ENCODE peak calls at places on chromosomes 3 and 15, in eight cellular contexts. One of them, this sample, is unnamed.

GRCh38 chr3:125137432-125138033 is 75.0 kb downstream of the SLC12A8 start:
- DNase-seq in A549: peak
- DNase-seq in kidney epithelial cell: peak
- DNase-seq in AG10803: peak
- DNase-seq in pancreas: no peak
- DNase-seq in fibroblast of the aortic adventitia: peak
- DNase-seq in naive thymus-derived CD4-positive, alpha-beta T cell: no peak
- DNase-seq in mucosa of descending colon: no peak
- DNase-seq in this sample: no peak

GRCh38 chr3:171809513-171810277 is 588 bp downstream of the PLD1 start:
- DNase-seq in A549: peak
- DNase-seq in kidney epithelial cell: no peak
- DNase-seq in AG10803: peak
- DNase-seq in pancreas: peak
- DNase-seq in fibroblast of the aortic adventitia: peak
- DNase-seq in naive thymus-derived CD4-positive, alpha-beta T cell: peak
- DNase-seq in mucosa of descending colon: peak
- DNase-seq in this sample: no peak

GRCh38 chr15:97126556-97127233 is 796.2 kb downstream of the NR2F2 start:
- DNase-seq in A549: no peak
- DNase-seq in kidney epithelial cell: no peak
- DNase-seq in AG10803: no peak
- DNase-seq in pancreas: no peak
- DNase-seq in fibroblast of the aortic adventitia: no peak
- DNase-seq in naive thymus-derived CD4-positive, alpha-beta T cell: no peak
- DNase-seq in mucosa of descending colon: no peak
- DNase-seq in this sample: no peak

GRCh38 chr3:138941259-138941885 is 5.6 kb downstream of the FOXL2 start:
- DNase-seq in A549: peak
- DNase-seq in kidney epithelial cell: no peak
- DNase-seq in AG10803: peak
- DNase-seq in pancreas: peak
- DNase-seq in fibroblast of the aortic adventitia: peak
- DNase-seq in naive thymus-derived CD4-positive, alpha-beta T cell: no peak
- DNase-seq in mucosa of descending colon: no peak
- DNase-seq in this sample: peak

GRCh38 chr3:140188285-140188684 is 253.3 kb downstream of the CLSTN2 start:
- DNase-seq in A549: no peak
- DNase-seq in kidney epithelial cell: no peak
- DNase-seq in AG10803: no peak
- DNase-seq in pancreas: peak
- DNase-seq in fibroblast of the aortic adventitia: no peak
- DNase-seq in naive thymus-derived CD4-positive, alpha-beta T cell: no peak
- DNase-seq in mucosa of descending colon: no peak
- DNase-seq in this sample: no peak

GRCh38 chr15:70853270-70853854 is 595 bp downstream of the LARP6 start:
- DNase-seq in A549: peak
- DNase-seq in kidney epithelial cell: no peak
- DNase-seq in AG10803: peak
- DNase-seq in pancreas: peak
- DNase-seq in fibroblast of the aortic adventitia: peak
- DNase-seq in naive thymus-derived CD4-positive, alpha-beta T cell: no peak
- DNase-seq in mucosa of descending colon: no peak
- DNase-seq in this sample: no peak

GRCh38 chr15:39361497-39361896 is 219.4 kb upstream of the THBS1 start:
- DNase-seq in A549: no peak
- DNase-seq in kidney epithelial cell: no peak
- DNase-seq in AG10803: no peak
- DNase-seq in pancreas: no peak
- DNase-seq in fibroblast of the aortic adventitia: no peak
- DNase-seq in naive thymus-derived CD4-positive, alpha-beta T cell: no peak
- DNase-seq in mucosa of descending colon: no peak
- DNase-seq in this sample: no peak

GRCh38 chr3:176909044-176909443 is 288.2 kb downstream of the TBL1XR1 start:
- DNase-seq in A549: no peak
- DNase-seq in kidney epithelial cell: no peak
- DNase-seq in AG10803: no peak
- DNase-seq in pancreas: no peak
- DNase-seq in fibroblast of the aortic adventitia: no peak
- DNase-seq in naive thymus-derived CD4-positive, alpha-beta T cell: no peak
- DNase-seq in mucosa of descending colon: no peak
- DNase-seq in this sample: no peak

GRCh38 chr3:129723558-129724324 is 117.3 kb upstream of the PLXND1 start:
- DNase-seq in A549: no peak
- DNase-seq in kidney epithelial cell: peak
- DNase-seq in AG10803: peak
- DNase-seq in pancreas: no peak
- DNase-seq in fibroblast of the aortic adventitia: peak
- DNase-seq in naive thymus-derived CD4-positive, alpha-beta T cell: no peak
- DNase-seq in mucosa of descending colon: no peak
- DNase-seq in this sample: no peak

GRCh38 chr3:25239042-25239441 is 189.0 kb upstream of the RARB start:
- DNase-seq in A549: no peak
- DNase-seq in kidney epithelial cell: no peak
- DNase-seq in AG10803: no peak
- DNase-seq in pancreas: no peak
- DNase-seq in fibroblast of the aortic adventitia: no peak
- DNase-seq in naive thymus-derived CD4-positive, alpha-beta T cell: no peak
- DNase-seq in mucosa of descending colon: no peak
- DNase-seq in this sample: no peak

GRCh38 chr3:25235471-25235870 is 192.6 kb upstream of the RARB start:
- DNase-seq in A549: no peak
- DNase-seq in kidney epithelial cell: no peak
- DNase-seq in AG10803: no peak
- DNase-seq in pancreas: no peak
- DNase-seq in fibroblast of the aortic adventitia: no peak
- DNase-seq in naive thymus-derived CD4-positive, alpha-beta T cell: no peak
- DNase-seq in mucosa of descending colon: no peak
- DNase-seq in this sample: peak

GRCh38 chr3:25235033-25235432 is 193.0 kb upstream of the RARB start:
- DNase-seq in A549: no peak
- DNase-seq in kidney epithelial cell: no peak
- DNase-seq in AG10803: no peak
- DNase-seq in pancreas: no peak
- DNase-seq in fibroblast of the aortic adventitia: no peak
- DNase-seq in naive thymus-derived CD4-positive, alpha-beta T cell: no peak
- DNase-seq in mucosa of descending colon: no peak
- DNase-seq in this sample: no peak

GRCh38 chr3:25237602-25238001 is 190.5 kb upstream of the RARB start:
- DNase-seq in A549: no peak
- DNase-seq in kidney epithelial cell: no peak
- DNase-seq in AG10803: no peak
- DNase-seq in pancreas: no peak
- DNase-seq in fibroblast of the aortic adventitia: no peak
- DNase-seq in naive thymus-derived CD4-positive, alpha-beta T cell: no peak
- DNase-seq in mucosa of descending colon: no peak
- DNase-seq in this sample: no peak
- H3K4me3 ChIP-seq in A549: no peak
- H3K4me3 ChIP-seq in kidney epithelial cell: no peak
- H3K4me3 ChIP-seq in AG10803: no peak
- H3K4me3 ChIP-seq in pancreas: no peak
- H3K4me3 ChIP-seq in fibroblast of the aortic adventitia: no peak
- H3K4me3 ChIP-seq in naive thymus-derived CD4-positive, alpha-beta T cell: no peak
- H3K4me3 ChIP-seq in mucosa of descending colon: no peak
- H3K4me3 ChIP-seq in this sample: no peak

DNA sequence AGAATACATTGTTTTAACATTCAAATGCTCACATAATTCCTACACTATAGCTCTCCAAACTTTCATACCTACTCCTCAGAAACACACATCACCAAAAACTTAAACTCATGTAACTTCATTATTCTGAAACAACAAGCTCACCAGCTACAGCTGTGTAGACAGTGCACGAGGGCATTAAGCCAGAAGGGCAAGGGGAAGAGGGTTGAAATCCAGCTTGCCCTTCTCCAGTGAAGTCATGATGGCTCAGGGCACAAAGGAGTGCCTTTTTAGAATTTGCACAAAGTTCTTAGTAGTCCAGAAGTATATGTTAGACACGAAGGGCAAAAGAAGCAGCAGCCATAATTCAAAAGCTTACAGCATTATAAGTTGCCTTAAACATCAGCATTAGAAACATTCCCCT is 8.6 kb downstream of the SLC12A6 start:
- DNase-seq in A549: no peak
- DNase-seq in kidney epithelial cell: no peak
- DNase-seq in AG10803: no peak
- DNase-seq in pancreas: no peak
- DNase-seq in fibroblast of the aortic adventitia: no peak
- DNase-seq in naive thymus-derived CD4-positive, alpha-beta T cell: no peak
- DNase-seq in mucosa of descending colon: no peak
- DNase-seq in this sample: no peak
- H3K4me3 ChIP-seq in A549: no peak
- H3K4me3 ChIP-seq in kidney epithelial cell: no peak
- H3K4me3 ChIP-seq in AG10803: no peak
- H3K4me3 ChIP-seq in pancreas: no peak
- H3K4me3 ChIP-seq in fibroblast of the aortic adventitia: no peak
- H3K4me3 ChIP-seq in naive thymus-derived CD4-positive, alpha-beta T cell: no peak
- H3K4me3 ChIP-seq in mucosa of descending colon: no peak
- H3K4me3 ChIP-seq in this sample: no peak

GRCh38 chr3:133383175-133383574 is 16.7 kb upstream of the BFSP2 start:
- DNase-seq in A549: no peak
- DNase-seq in kidney epithelial cell: peak
- DNase-seq in AG10803: no peak
- DNase-seq in pancreas: no peak
- DNase-seq in fibroblast of the aortic adventitia: no peak
- DNase-seq in naive thymus-derived CD4-positive, alpha-beta T cell: no peak
- DNase-seq in mucosa of descending colon: no peak
- DNase-seq in this sample: no peak

GRCh38 chr3:133380481-133381225 is 19.2 kb upstream of the BFSP2 start:
- DNase-seq in A549: no peak
- DNase-seq in kidney epithelial cell: no peak
- DNase-seq in AG10803: no peak
- DNase-seq in pancreas: no peak
- DNase-seq in fibroblast of the aortic adventitia: no peak
- DNase-seq in naive thymus-derived CD4-positive, alpha-beta T cell: no peak
- DNase-seq in mucosa of descending colon: no peak
- DNase-seq in this sample: no peak

GRCh38 chr3:133379926-133380325 is 19.9 kb upstream of the BFSP2 start:
- DNase-seq in A549: no peak
- DNase-seq in kidney epithelial cell: no peak
- DNase-seq in AG10803: no peak
- DNase-seq in pancreas: no peak
- DNase-seq in fibroblast of the aortic adventitia: no peak
- DNase-seq in naive thymus-derived CD4-positive, alpha-beta T cell: no peak
- DNase-seq in mucosa of descending colon: no peak
- DNase-seq in this sample: no peak

GRCh38 chr3:133384331-133385027 is 15.4 kb upstream of the BFSP2 start:
- DNase-seq in A549: peak
- DNase-seq in kidney epithelial cell: peak
- DNase-seq in AG10803: peak
- DNase-seq in pancreas: peak
- DNase-seq in fibroblast of the aortic adventitia: peak
- DNase-seq in naive thymus-derived CD4-positive, alpha-beta T cell: no peak
- DNase-seq in mucosa of descending colon: no peak
- DNase-seq in this sample: peak

DNA sequence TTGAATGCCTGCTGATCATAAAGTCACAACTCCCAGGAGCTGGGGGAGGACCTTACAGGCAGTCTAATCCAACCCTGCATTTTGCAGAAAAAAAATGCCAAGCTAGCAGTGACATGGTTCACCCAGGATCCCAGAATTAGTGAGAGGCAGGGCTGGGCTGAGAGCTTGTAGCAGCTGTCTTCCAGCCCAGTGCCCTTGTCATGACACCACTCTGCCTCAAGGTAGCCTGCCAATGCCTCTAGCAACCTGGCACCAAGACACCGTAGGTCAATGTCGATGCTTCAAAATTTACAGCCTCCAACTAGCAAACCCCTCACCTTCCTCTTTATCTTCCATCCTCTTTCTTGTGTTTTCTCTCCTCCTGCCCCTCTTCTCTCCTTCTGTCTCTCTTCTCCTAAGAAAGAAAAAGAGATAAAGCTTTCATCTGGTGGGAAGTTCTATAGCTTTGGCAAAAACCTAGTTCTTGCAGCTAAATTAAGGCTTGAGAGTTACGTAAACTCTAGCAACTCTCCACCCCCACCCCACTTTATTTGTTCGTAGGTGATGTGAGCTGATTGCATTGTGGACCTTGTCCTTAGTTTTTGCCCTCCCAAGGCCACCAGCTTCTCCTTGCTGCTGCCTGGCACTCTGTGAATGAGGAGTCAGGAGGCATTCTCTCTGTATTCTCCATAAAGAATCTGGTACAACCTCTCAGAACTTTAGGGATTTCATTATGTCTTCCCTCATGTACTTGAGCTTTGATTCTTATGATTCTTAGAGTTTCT is 18.3 kb upstream of the BFSP2 start:
- DNase-seq in A549: no peak
- DNase-seq in kidney epithelial cell: no peak
- DNase-seq in AG10803: no peak
- DNase-seq in pancreas: no peak
- DNase-seq in fibroblast of the aortic adventitia: no peak
- DNase-seq in naive thymus-derived CD4-positive, alpha-beta T cell: no peak
- DNase-seq in mucosa of descending colon: no peak
- DNase-seq in this sample: no peak
- H3K4me3 ChIP-seq in A549: no peak
- H3K4me3 ChIP-seq in kidney epithelial cell: no peak
- H3K4me3 ChIP-seq in AG10803: no peak
- H3K4me3 ChIP-seq in pancreas: no peak
- H3K4me3 ChIP-seq in fibroblast of the aortic adventitia: no peak
- H3K4me3 ChIP-seq in naive thymus-derived CD4-positive, alpha-beta T cell: no peak
- H3K4me3 ChIP-seq in mucosa of descending colon: no peak
- H3K4me3 ChIP-seq in this sample: no peak

GRCh38 chr15:74174216-74174965 is 881 bp downstream of the ISLR start:
- DNase-seq in A549: no peak
- DNase-seq in kidney epithelial cell: no peak
- DNase-seq in AG10803: peak
- DNase-seq in pancreas: peak
- DNase-seq in fibroblast of the aortic adventitia: peak
- DNase-seq in naive thymus-derived CD4-positive, alpha-beta T cell: no peak
- DNase-seq in mucosa of descending colon: no peak
- DNase-seq in this sample: no peak
- H3K4me3 ChIP-seq in A549: no peak
- H3K4me3 ChIP-seq in kidney epithelial cell: no peak
- H3K4me3 ChIP-seq in AG10803: peak
- H3K4me3 ChIP-seq in pancreas: no peak
- H3K4me3 ChIP-seq in fibroblast of the aortic adventitia: peak
- H3K4me3 ChIP-seq in naive thymus-derived CD4-positive, alpha-beta T cell: no peak
- H3K4me3 ChIP-seq in mucosa of descending colon: no peak
- H3K4me3 ChIP-seq in this sample: no peak